ENCODE peak calls at places on chromosomes 16 and 17, in six cellular contexts. B, W, A, X, R and U are unnamed samples.
A peak's percentile ranks its signal among the peaks of the same experiment; 100 is the strongest.

GRCh38 chr16:24309222-24309905 is 53.2 kb downstream of the CACNG3 start:
- DNase-seq in B (peak; percentile 52), W (peak; percentile 25), A (no peak), X (no peak), R (no peak), U (no peak)

GRCh38 chr17:1714980-1715802 is 5.0 kb upstream of the TLCD2 start:
- DNase-seq in B (peak; percentile 92), W (peak; percentile 68), A (peak; percentile 94), X (peak; percentile 48), R (no peak), U (peak; percentile 77)

GRCh38 chr17:65027305-65027704 is 29.2 kb downstream of the GNA13 start:
- DNase-seq in B (no peak), W (peak; percentile 86), A (no peak), X (peak; percentile 18), R (no peak), U (no peak)

GRCh38 chr17:77892031-77892430 is 66.5 kb upstream of the TNRC6C start:
- DNase-seq in B (no peak), W (no peak), A (no peak), X (no peak), R (no peak), U (no peak)

GRCh38 chr17:71111945-71112344 is 942.6 kb downstream of the KCNJ2 start:
- DNase-seq in B (no peak), W (no peak), A (no peak), X (no peak), R (no peak), U (no peak)

GRCh38 chr17:1714488-1714979 is 4.4 kb upstream of the TLCD2 start:
- DNase-seq in B (peak; percentile 97), W (peak; percentile 94), A (peak; percentile 99), X (peak; percentile 95), R (peak; percentile 10), U (peak; percentile 97)

GRCh38 chr16:1723450-1724147 is 17.6 kb downstream of the MAPK8IP3 start:
- DNase-seq in B (peak; percentile 45), W (peak; percentile 46), A (no peak), X (peak; percentile 58), R (no peak), U (no peak)

GRCh38 chr17:63452979-63453551 is 7.0 kb upstream of the CYB561 start:
- DNase-seq in B (no peak), W (no peak), A (no peak), X (no peak), R (no peak), U (no peak)

GRCh38 chr16:48247311-48247710 is at the start of gene ABCC11:
- DNase-seq in B (no peak), W (no peak), A (no peak), X (no peak), R (no peak), U (no peak)

GRCh38 chr17:16997514-16998429 is 25.9 kb upstream of the TNFRSF13B start:
- DNase-seq in B (no peak), W (no peak), A (no peak), X (peak; percentile 43), R (peak; percentile 55), U (no peak)

GRCh38 chr16:1346422-1347285 is 5.0 kb downstream of the TSR3 start:
- DNase-seq in B (peak; percentile 14), W (no peak), A (no peak), X (no peak), R (no peak), U (no peak)

GRCh38 chr16:12315330-12316138 is 339.0 kb downstream of the SNX29 start:
- DNase-seq in B (peak; percentile 29), W (peak; percentile 51), A (no peak), X (no peak), R (peak; percentile 24), U (no peak)

GRCh38 chr16:3589441-3589921 is 12.3 kb upstream of the NLRC3 start:
- DNase-seq in B (no peak), W (no peak), A (no peak), X (no peak), R (no peak), U (no peak)

GRCh38 chr16:13875614-13876284 is 44.2 kb upstream of the ERCC4 start:
- DNase-seq in B (no peak), W (no peak), A (no peak), X (no peak), R (no peak), U (no peak)

GRCh38 chr16:84371553-84371865 is 3.2 kb downstream of the ATP2C2 start:
- DNase-seq in B (no peak), W (no peak), A (no peak), X (no peak), R (no peak), U (no peak)

GRCh38 chr16:57479043-57479421 is 7.3 kb downstream of the DOK4 start:
- DNase-seq in B (no peak), W (no peak), A (no peak), X (peak; percentile 22), R (no peak), U (no peak)

GRCh38 chr17:80455784-80456183 is 20.6 kb downstream of the NPTX1 start:
- DNase-seq in B (no peak), W (no peak), A (no peak), X (no peak), R (no peak), U (no peak)

GRCh38 chr17:78130080-78130438 is 512 bp upstream of the TMC8 start:
- DNase-seq in B (no peak), W (no peak), A (no peak), X (no peak), R (no peak), U (no peak)

GRCh38 chr17:78234261-78234865 is 2.9 kb downstream of the TMEM235 start:
- DNase-seq in B (no peak), W (no peak), A (no peak), X (no peak), R (no peak), U (no peak)

GRCh38 chr16:74305286-74305685 is 8.7 kb downstream of the PSMD7 start:
- DNase-seq in B (no peak), W (no peak), A (no peak), X (no peak), R (no peak), U (no peak)

GRCh38 chr17:728911-729310 is 3.5 kb upstream of the TLCD3A start:
- DNase-seq in B (no peak), W (peak; percentile 80), A (no peak), X (no peak), R (no peak), U (no peak)

GRCh38 chr16:67845291-67846062 is 1.3 kb upstream of the NUTF2 start:
- DNase-seq in B (no peak), W (no peak), A (no peak), X (no peak), R (no peak), U (no peak)

GRCh38 chr17:77963441-77963840 is 4.9 kb downstream of the TNRC6C start:
- DNase-seq in B (no peak), W (peak; percentile 82), A (peak; percentile 33), X (peak; percentile 57), R (no peak), U (peak; percentile 36)

GRCh38 chr17:30541802-30542201 is 64.6 kb downstream of the GOSR1 start:
- DNase-seq in B (no peak), W (no peak), A (no peak), X (no peak), R (no peak), U (no peak)